ENCODE peak calls at places on chromosome 6, in nine cellular contexts. One of them, this sample, is unnamed.

GRCh38 chr6:169623343-169623742 is 78.5 kb downstream of the WDR27 start:
- DNase-seq in fibroblast of mammary gland: no peak
- DNase-seq in GM23338: no peak
- DNase-seq in stomach: no peak
- DNase-seq in OCI-LY7: no peak
- DNase-seq in AG10803: no peak
- DNase-seq in fibroblast of the aortic adventitia: no peak
- DNase-seq in sigmoid colon: no peak
- DNase-seq in H1: no peak
- DNase-seq in this sample: no peak

GRCh38 chr6:97923249-97923648 is 640.2 kb upstream of the MMS22L start:
- DNase-seq in fibroblast of mammary gland: no peak
- DNase-seq in GM23338: no peak
- DNase-seq in stomach: no peak
- DNase-seq in OCI-LY7: no peak
- DNase-seq in AG10803: no peak
- DNase-seq in fibroblast of the aortic adventitia: no peak
- DNase-seq in sigmoid colon: no peak
- DNase-seq in H1: no peak
- DNase-seq in this sample: no peak

GRCh38 chr6:20693466-20694063 is 159.3 kb downstream of the CDKAL1 start:
- DNase-seq in fibroblast of mammary gland: peak; percentile 72
- DNase-seq in GM23338: no peak
- DNase-seq in stomach: no peak
- DNase-seq in OCI-LY7: no peak
- DNase-seq in AG10803: peak; percentile 76
- DNase-seq in fibroblast of the aortic adventitia: peak; percentile 24
- DNase-seq in sigmoid colon: no peak
- DNase-seq in H1: no peak
- DNase-seq in this sample: no peak

GRCh38 chr6:122012576-122012975 is 386.9 kb upstream of the HSF2 start:
- DNase-seq in fibroblast of mammary gland: peak; percentile 10
- DNase-seq in GM23338: no peak
- DNase-seq in stomach: no peak
- DNase-seq in OCI-LY7: no peak
- DNase-seq in AG10803: peak; percentile 88
- DNase-seq in fibroblast of the aortic adventitia: peak; percentile 51
- DNase-seq in sigmoid colon: no peak
- DNase-seq in H1: no peak
- DNase-seq in this sample: no peak

GRCh38 chr6:134295953-134296553 is 21.9 kb downstream of the SGK1 start:
- DNase-seq in fibroblast of mammary gland: peak; percentile 99
- DNase-seq in GM23338: peak; percentile 17
- DNase-seq in stomach: no peak
- DNase-seq in OCI-LY7: peak; percentile 10
- DNase-seq in AG10803: peak; percentile 99
- DNase-seq in fibroblast of the aortic adventitia: peak; percentile 100
- DNase-seq in sigmoid colon: peak; percentile 68
- DNase-seq in H1: no peak
- DNase-seq in this sample: peak; percentile 99

GRCh38 chr6:68760941-68761676 is 126.0 kb downstream of the ADGRB3 start:
- DNase-seq in fibroblast of mammary gland: no peak
- DNase-seq in GM23338: no peak
- DNase-seq in stomach: no peak
- DNase-seq in OCI-LY7: no peak
- DNase-seq in AG10803: no peak
- DNase-seq in fibroblast of the aortic adventitia: no peak
- DNase-seq in sigmoid colon: no peak
- DNase-seq in H1: no peak
- DNase-seq in this sample: no peak

GRCh38 chr6:150898390-150899170 is 33.1 kb downstream of the MTHFD1L start:
- DNase-seq in fibroblast of mammary gland: peak; percentile 73
- DNase-seq in GM23338: no peak
- DNase-seq in stomach: no peak
- DNase-seq in OCI-LY7: no peak
- DNase-seq in AG10803: peak; percentile 68
- DNase-seq in fibroblast of the aortic adventitia: peak; percentile 78
- DNase-seq in sigmoid colon: peak; percentile 47
- DNase-seq in H1: no peak
- DNase-seq in this sample: no peak

GRCh38 chr6:11427827-11428245 is 109.7 kb upstream of the TMEM170B start:
- DNase-seq in fibroblast of mammary gland: no peak
- DNase-seq in GM23338: no peak
- DNase-seq in stomach: no peak
- DNase-seq in OCI-LY7: no peak
- DNase-seq in AG10803: no peak
- DNase-seq in fibroblast of the aortic adventitia: no peak
- DNase-seq in sigmoid colon: no peak
- DNase-seq in H1: no peak
- DNase-seq in this sample: no peak

GRCh38 chr6:87794922-87795885 is 93.2 kb upstream of the AKIRIN2 start:
- DNase-seq in fibroblast of mammary gland: no peak
- DNase-seq in GM23338: peak; percentile 25
- DNase-seq in stomach: no peak
- DNase-seq in OCI-LY7: no peak
- DNase-seq in AG10803: no peak
- DNase-seq in fibroblast of the aortic adventitia: no peak
- DNase-seq in sigmoid colon: no peak
- DNase-seq in H1: no peak
- DNase-seq in this sample: no peak

GRCh38 chr6:150134280-150134920 is 8.4 kb upstream of the PPP1R14C start:
- DNase-seq in fibroblast of mammary gland: no peak
- DNase-seq in GM23338: no peak
- DNase-seq in stomach: no peak
- DNase-seq in OCI-LY7: no peak
- DNase-seq in AG10803: no peak
- DNase-seq in fibroblast of the aortic adventitia: no peak
- DNase-seq in sigmoid colon: no peak
- DNase-seq in H1: no peak
- DNase-seq in this sample: no peak

GRCh38 chr6:32332433-32332832 is 39.3 kb downstream of the TSBP1 start:
- DNase-seq in fibroblast of mammary gland: no peak
- DNase-seq in GM23338: no peak
- DNase-seq in stomach: no peak
- DNase-seq in OCI-LY7: no peak
- DNase-seq in AG10803: no peak
- DNase-seq in fibroblast of the aortic adventitia: no peak
- DNase-seq in sigmoid colon: no peak
- DNase-seq in H1: no peak
- DNase-seq in this sample: no peak

GRCh38 chr6:33761922-33762629 is 15.4 kb upstream of the IP6K3 start:
- DNase-seq in fibroblast of mammary gland: peak; percentile 41
- DNase-seq in GM23338: peak; percentile 67
- DNase-seq in stomach: peak; percentile 73
- DNase-seq in OCI-LY7: peak; percentile 52
- DNase-seq in AG10803: peak; percentile 53
- DNase-seq in fibroblast of the aortic adventitia: peak; percentile 39
- DNase-seq in sigmoid colon: peak; percentile 88
- DNase-seq in H1: no peak
- DNase-seq in this sample: no peak

DNA sequence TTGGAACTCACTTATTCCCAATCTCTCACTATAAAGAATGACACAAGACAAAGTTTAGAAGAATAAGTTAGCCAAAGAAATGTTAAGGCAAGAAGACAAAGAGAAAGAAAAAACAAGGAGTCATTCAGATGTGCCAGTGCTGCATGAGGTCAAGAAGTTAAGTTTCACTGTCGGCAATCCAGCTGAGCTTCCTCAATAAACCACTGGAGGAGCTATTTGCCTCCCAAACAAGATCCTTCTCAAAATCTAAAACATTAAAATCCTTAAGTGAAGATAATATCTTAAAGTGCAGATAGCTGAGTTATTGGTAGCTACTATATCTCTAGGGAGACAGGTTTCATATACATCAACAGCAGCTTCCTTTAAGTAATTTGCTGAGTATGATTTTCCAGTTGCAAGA is 512.3 kb downstream of the HDGFL1 start:
- DNase-seq in fibroblast of mammary gland: peak; percentile 5
- DNase-seq in GM23338: peak; percentile 34
- DNase-seq in stomach: no peak
- DNase-seq in OCI-LY7: no peak
- DNase-seq in AG10803: no peak
- DNase-seq in fibroblast of the aortic adventitia: no peak
- DNase-seq in sigmoid colon: no peak
- DNase-seq in H1: no peak
- DNase-seq in this sample: no peak
- TF ChIP-seq CTCF in fibroblast of mammary gland: peak; percentile 37
- TF ChIP-seq CTCF in GM23338: peak; percentile 31
- TF ChIP-seq CTCF in stomach: no peak
- TF ChIP-seq CTCF in OCI-LY7: peak; percentile 36
- TF ChIP-seq CTCF in AG10803: peak; percentile 30
- TF ChIP-seq CTCF in fibroblast of the aortic adventitia: peak; percentile 25
- TF ChIP-seq CTCF in sigmoid colon: no peak
- TF ChIP-seq CTCF in H1: peak; percentile 27
- TF ChIP-seq CTCF in this sample: no peak

GRCh38 chr6:1797801-1798200 is 188.1 kb downstream of the FOXC1 start:
- DNase-seq in fibroblast of mammary gland: no peak
- DNase-seq in GM23338: no peak
- DNase-seq in stomach: no peak
- DNase-seq in OCI-LY7: no peak
- DNase-seq in AG10803: peak; percentile 18
- DNase-seq in fibroblast of the aortic adventitia: peak; percentile 61
- DNase-seq in sigmoid colon: no peak
- DNase-seq in H1: no peak
- DNase-seq in this sample: no peak
- H3K4me3 ChIP-seq in fibroblast of mammary gland: no peak overlapping the region
- H3K4me3 ChIP-seq in GM23338: no peak overlapping the region
- H3K4me3 ChIP-seq in stomach: no peak overlapping the region
- H3K4me3 ChIP-seq in OCI-LY7: no peak overlapping the region
- H3K4me3 ChIP-seq in AG10803: no peak overlapping the region
- H3K4me3 ChIP-seq in fibroblast of the aortic adventitia: no peak overlapping the region
- H3K4me3 ChIP-seq in sigmoid colon: no peak overlapping the region
- H3K4me3 ChIP-seq in H1: no peak overlapping the region
- H3K4me3 ChIP-seq in this sample: no peak overlapping the region

DNA sequence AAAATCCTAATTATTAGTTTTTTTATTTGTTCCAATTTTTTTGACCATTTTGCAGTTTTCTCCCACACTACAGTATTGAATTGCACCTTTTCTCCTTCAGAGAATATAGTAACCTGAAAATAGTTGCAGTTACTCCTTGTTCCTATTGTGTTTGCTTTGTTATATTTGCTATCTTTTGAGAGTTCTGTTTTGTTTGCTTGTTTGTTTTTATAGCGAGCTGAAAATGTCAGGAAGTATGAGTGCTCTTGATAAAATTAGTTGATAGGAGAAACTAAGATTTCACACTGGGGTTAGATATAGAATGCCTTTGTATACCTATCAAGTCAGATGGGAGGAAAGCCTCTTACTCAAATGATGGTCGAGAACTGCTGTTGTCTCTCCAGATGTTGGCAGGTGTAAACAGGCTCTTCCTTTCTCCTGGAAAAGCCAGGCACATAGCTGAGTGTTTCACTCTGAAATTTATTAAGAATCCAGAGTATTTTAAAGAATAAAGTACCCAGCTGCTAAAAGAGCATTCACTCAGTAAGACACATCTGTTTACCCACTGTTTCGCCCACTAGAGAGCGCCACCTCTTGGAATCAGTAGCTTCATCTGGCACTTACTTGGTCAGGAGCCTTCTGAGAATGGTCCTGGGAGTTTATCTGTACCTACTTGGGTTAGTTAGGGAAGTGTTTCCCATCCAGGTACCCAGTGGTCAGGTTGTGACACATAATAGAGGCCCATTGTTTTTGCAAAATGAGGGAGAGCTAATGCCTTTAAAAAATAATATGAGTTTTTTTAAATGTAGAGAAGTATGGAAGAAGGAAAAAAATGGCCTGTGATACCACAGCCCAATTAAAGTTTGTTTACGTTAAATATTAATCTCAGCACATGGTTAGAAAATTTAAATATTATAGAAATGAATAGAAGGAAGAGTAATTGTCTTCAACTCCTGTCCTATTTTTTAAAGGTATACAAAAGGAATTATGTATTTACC is 11.2 kb downstream of the NT5DC1 start:
- DNase-seq in fibroblast of mammary gland: peak; percentile 61
- DNase-seq in GM23338: peak; percentile 84
- DNase-seq in stomach: peak; percentile 37
- DNase-seq in OCI-LY7: peak; percentile 47
- DNase-seq in AG10803: peak; percentile 40
- DNase-seq in fibroblast of the aortic adventitia: peak; percentile 38
- DNase-seq in sigmoid colon: no peak
- DNase-seq in H1: no peak
- DNase-seq in this sample: no peak
- TF ChIP-seq CTCF in fibroblast of mammary gland: peak; percentile 81
- TF ChIP-seq CTCF in GM23338: peak; percentile 92
- TF ChIP-seq CTCF in stomach: no peak
- TF ChIP-seq CTCF in OCI-LY7: peak; percentile 89
- TF ChIP-seq CTCF in AG10803: peak; percentile 68
- TF ChIP-seq CTCF in fibroblast of the aortic adventitia: peak; percentile 55
- TF ChIP-seq CTCF in sigmoid colon: no peak
- TF ChIP-seq CTCF in H1: peak; percentile 64
- TF ChIP-seq CTCF in this sample: peak; percentile 71

GRCh38 chr6:2858678-2859324 is 17.1 kb upstream of the SERPINB1 start:
- DNase-seq in fibroblast of mammary gland: no peak
- DNase-seq in GM23338: no peak
- DNase-seq in stomach: no peak
- DNase-seq in OCI-LY7: peak; percentile 83
- DNase-seq in AG10803: no peak
- DNase-seq in fibroblast of the aortic adventitia: peak; percentile 18
- DNase-seq in sigmoid colon: no peak
- DNase-seq in H1: no peak
- DNase-seq in this sample: no peak

GRCh38 chr6:2855061-2855519 is 13.4 kb upstream of the SERPINB1 start:
- DNase-seq in fibroblast of mammary gland: no peak
- DNase-seq in GM23338: no peak
- DNase-seq in stomach: no peak
- DNase-seq in OCI-LY7: no peak
- DNase-seq in AG10803: no peak
- DNase-seq in fibroblast of the aortic adventitia: no peak
- DNase-seq in sigmoid colon: no peak
- DNase-seq in H1: no peak
- DNase-seq in this sample: no peak

GRCh38 chr6:2859325-2859700 is 17.6 kb upstream of the SERPINB1 start:
- DNase-seq in fibroblast of mammary gland: no peak
- DNase-seq in GM23338: no peak
- DNase-seq in stomach: no peak
- DNase-seq in OCI-LY7: no peak
- DNase-seq in AG10803: no peak
- DNase-seq in fibroblast of the aortic adventitia: no peak
- DNase-seq in sigmoid colon: no peak
- DNase-seq in H1: no peak
- DNase-seq in this sample: no peak

GRCh38 chr6:2857580-2858337 is 16.1 kb upstream of the SERPINB1 start:
- DNase-seq in fibroblast of mammary gland: peak; percentile 53
- DNase-seq in GM23338: no peak
- DNase-seq in stomach: no peak
- DNase-seq in OCI-LY7: peak; percentile 70
- DNase-seq in AG10803: peak; percentile 37
- DNase-seq in fibroblast of the aortic adventitia: peak; percentile 75
- DNase-seq in sigmoid colon: no peak
- DNase-seq in H1: no peak
- DNase-seq in this sample: no peak

DNA sequence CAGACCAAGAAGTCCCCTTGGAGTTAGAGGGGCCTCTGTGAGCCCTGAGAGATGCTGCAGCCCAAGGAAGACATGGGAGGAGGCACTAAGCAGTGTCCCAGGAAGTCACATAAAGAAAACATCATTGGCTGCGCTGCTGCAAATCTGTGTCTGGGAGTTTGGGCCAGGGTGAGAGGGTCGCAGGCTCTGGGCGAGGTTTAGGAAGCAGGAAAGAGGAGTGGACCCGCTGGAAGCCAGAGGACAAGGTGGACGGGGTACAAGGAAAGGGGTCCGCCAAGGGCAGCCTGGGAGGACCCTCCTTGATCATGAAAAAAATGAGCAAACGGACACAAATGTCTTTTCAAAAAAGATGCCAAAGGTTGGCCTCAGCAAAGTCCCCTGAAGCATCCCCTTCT is 15.5 kb upstream of the SERPINB1 start:
- DNase-seq in fibroblast of mammary gland: no peak
- DNase-seq in GM23338: no peak
- DNase-seq in stomach: no peak
- DNase-seq in OCI-LY7: no peak
- DNase-seq in AG10803: no peak
- DNase-seq in fibroblast of the aortic adventitia: no peak
- DNase-seq in sigmoid colon: peak; percentile 58
- DNase-seq in H1: no peak
- DNase-seq in this sample: no peak
- H3K4me3 ChIP-seq in fibroblast of mammary gland: no peak overlapping the region
- H3K4me3 ChIP-seq in GM23338: no peak overlapping the region
- H3K4me3 ChIP-seq in stomach: no peak overlapping the region
- H3K4me3 ChIP-seq in OCI-LY7: peak overlapping the region; percentile 39
- H3K4me3 ChIP-seq in AG10803: no peak overlapping the region
- H3K4me3 ChIP-seq in fibroblast of the aortic adventitia: no peak overlapping the region
- H3K4me3 ChIP-seq in sigmoid colon: no peak overlapping the region
- H3K4me3 ChIP-seq in H1: no peak overlapping the region
- H3K4me3 ChIP-seq in this sample: no peak overlapping the region